ENCODE peak calls at places on chromosome 16, in ten cellular contexts. U is stomach, E is heart left ventricle, S is body of pancreas, D is suprapubic skin, P is sigmoid colon, A is IMR-90, W is HCT116, F is tibial nerve, L is A549. X is an unnamed sample.

GRCh38 chr16:78163772-78164391 is 64.4 kb downstream of the WWOX start:
- DNase-seq in D (no peak), F (no peak), A (no peak), L (no peak), U (no peak), E (no peak), W (no peak), P (no peak), S (no peak), X (no peak)

GRCh38 chr16:88197481-88198456 is 185.0 kb upstream of the ZNF469 start:
- DNase-seq in A (peak; percentile 31), W (no peak), U (no peak), F (no peak), L (no peak), P (peak; percentile 48), E (no peak), S (no peak), D (no peak), X (no peak)

GRCh38 chr16:82832861-82833260 is 206.1 kb downstream of the CDH13 start:
- DNase-seq in S (no peak), D (no peak), W (no peak), A (peak; percentile 90), U (no peak), F (no peak), L (no peak), E (no peak), P (no peak), X (no peak)

GRCh38 chr16:74296120-74296464 is 522 bp upstream of the PSMD7 start:
- DNase-seq in L (no peak), D (no peak), W (no peak), F (no peak), S (no peak), U (no peak), A (no peak), P (no peak), E (no peak), X (no peak)

GRCh38 chr16:54070944-54071343 is 215.6 kb downstream of the IRX3 start:
- DNase-seq in L (no peak), D (no peak), A (no peak), U (no peak), F (no peak), E (no peak), S (no peak), P (no peak), W (no peak), X (peak; percentile 5)

GRCh38 chr16:6682142-6682811 is 650.4 kb upstream of the RBFOX1 start:
- DNase-seq in D (no peak), F (no peak), L (peak; percentile 14), A (no peak), P (no peak), E (no peak), W (no peak), U (peak; percentile 31), S (peak; percentile 22), X (peak; percentile 15)

GRCh38 chr16:71387045-71387871 is 28.7 kb downstream of the CALB2 start:
- DNase-seq in P (no peak), F (no peak), E (no peak), S (no peak), D (no peak), L (no peak), A (no peak), U (no peak), W (no peak), X (no peak)

GRCh38 chr16:15993541-15993940 is 44.1 kb downstream of the ABCC1 start:
- DNase-seq in E (no peak), S (no peak), D (no peak), P (no peak), U (no peak), W (no peak), F (no peak), L (no peak), A (no peak), X (no peak)

GRCh38 chr16:85983606-85984005 is 84.6 kb downstream of the IRF8 start:
- DNase-seq in D (peak; percentile 46), W (no peak), F (no peak), E (peak; percentile 71), L (no peak), P (peak; percentile 57), U (no peak), S (no peak), A (no peak), X (no peak)
- TF ChIP-seq POLR2A in D (no peak), W (no peak), F (no peak), E (no peak), L (no peak), P (no peak), U (no peak), S (no peak), A (no peak), X (no peak)

DNA sequence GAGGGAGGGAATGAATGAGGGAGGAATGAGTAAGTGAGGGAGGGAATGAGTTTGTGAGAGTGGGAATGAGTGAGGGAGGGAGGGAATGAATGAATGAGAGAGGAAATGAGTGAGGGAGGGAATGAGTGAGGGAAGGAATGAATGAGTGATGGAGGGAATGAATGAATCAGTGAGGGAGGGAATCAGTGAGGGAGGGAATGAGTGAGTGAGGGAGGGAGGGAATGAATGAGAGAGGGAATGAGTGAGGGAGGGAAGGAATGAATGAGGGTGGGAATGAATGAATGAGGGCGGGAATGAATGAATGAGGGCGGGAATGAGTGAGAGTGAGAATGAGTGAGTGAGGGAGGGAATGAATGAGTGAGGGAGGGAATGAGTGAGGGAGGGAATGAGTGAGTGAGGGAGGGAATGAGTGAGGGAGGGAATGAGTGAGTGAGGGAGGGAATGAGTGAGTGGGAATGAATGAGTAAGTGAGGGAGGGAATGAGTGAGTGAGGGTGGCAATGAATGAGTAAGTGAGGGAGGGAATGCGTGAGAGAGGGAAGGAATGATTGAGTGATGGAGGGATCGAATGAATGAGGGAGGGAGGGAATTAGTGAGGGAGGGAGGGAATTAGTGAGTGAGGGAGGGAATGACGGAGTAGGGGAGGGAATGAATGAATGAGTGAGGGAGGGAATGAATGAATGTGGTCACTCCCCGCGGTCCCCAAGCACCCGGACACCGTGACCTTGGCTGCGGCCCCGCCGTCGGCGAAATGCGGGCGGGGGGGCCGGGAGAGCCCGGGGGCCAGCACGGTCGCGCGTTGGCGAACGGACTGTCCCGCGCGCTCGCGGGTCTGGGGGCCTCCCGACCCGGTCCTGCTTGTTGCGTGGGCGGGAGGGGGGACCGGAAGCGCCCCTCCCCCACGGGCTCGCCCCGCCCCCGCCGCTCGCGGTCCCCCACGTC is 1.1 kb upstream of the UBE2I start:
- DNase-seq in E (peak; percentile 73), S (no peak), F (no peak), L (peak; percentile 90), W (peak; percentile 74), A (peak; percentile 16), U (no peak), P (no peak), D (no peak), X (no peak)
- TF ChIP-seq POLR2A in E (no peak), S (no peak), F (no peak), L (peak; percentile 46), W (no peak), A (no peak), U (no peak), P (no peak), D (no peak), X (no peak)

DNA sequence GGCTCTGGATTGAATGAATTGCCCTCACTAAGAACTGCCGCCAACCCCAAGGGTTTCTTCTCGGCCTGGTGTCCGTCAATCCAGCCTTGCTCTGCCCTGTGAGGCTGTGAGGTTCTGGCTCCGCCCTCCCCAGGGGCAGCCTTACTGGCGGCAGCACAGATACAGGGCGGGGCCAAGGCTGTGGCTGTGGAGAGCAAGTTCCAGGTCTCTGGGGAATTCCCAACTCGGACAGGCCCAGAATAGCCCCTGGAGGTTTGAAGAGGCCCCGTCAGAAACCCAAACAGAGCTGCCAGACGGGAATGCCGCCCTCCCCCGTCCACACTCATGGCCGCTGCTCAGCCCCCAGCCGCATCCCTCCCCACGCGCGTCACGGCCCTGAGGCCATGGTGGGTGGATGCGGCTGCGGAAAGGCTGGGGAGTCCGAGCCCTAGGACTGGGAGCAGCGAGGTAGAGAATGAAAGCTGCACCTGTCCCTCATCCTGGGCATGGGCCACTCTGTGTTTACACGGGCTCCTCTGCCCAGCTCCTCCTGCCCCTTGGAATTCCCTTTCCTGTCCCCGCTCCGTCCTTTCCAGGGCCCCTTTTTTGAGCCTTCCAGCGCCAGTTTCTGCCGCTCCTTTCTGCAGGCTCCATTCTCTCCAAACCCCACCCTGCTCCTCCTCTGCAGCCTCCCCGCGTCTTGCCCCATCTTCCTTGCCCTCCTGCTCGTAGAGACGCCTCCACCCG is 660 bp upstream of the PRRT2 start:
- DNase-seq in U (peak; percentile 97), S (peak; percentile 96), L (peak; percentile 97), W (peak; percentile 89), A (peak; percentile 98), D (peak; percentile 94), F (peak; percentile 94), P (peak; percentile 99), E (peak; percentile 97), X (peak; percentile 71)
- TF ChIP-seq POLR2A in U (no peak), S (peak; percentile 68), L (peak; percentile 38), W (peak; percentile 59), A (no peak), D (no peak), F (no peak), P (no peak), E (peak; percentile 83), X (peak; percentile 74)

GRCh38 chr16:4270595-4270994 is 2.2 kb downstream of the TFAP4 start:
- DNase-seq in W (no peak), S (no peak), D (no peak), F (no peak), U (no peak), P (no peak), E (no peak), A (no peak), L (no peak), X (no peak)

GRCh38 chr16:4273858-4274291 is 1.1 kb upstream of the TFAP4 start:
- DNase-seq in S (peak; percentile 60), P (peak; percentile 83), A (peak; percentile 22), W (peak; percentile 51), D (peak; percentile 83), U (peak; percentile 62), F (no peak), E (peak; percentile 82), L (peak; percentile 82), X (no peak)

GRCh38 chr16:4270091-4270490 is 2.7 kb downstream of the TFAP4 start:
- DNase-seq in P (no peak), F (no peak), E (no peak), A (no peak), U (no peak), D (no peak), L (no peak), S (peak; percentile 37), W (no peak), X (no peak)

GRCh38 chr16:4272114-4272954 is 489 bp downstream of the TFAP4 start:
- DNase-seq in W (no peak), P (peak; percentile 75), S (peak; percentile 53), U (peak; percentile 45), L (peak; percentile 60), F (no peak), A (no peak), E (peak; percentile 76), D (peak; percentile 78), X (no peak)

DNA sequence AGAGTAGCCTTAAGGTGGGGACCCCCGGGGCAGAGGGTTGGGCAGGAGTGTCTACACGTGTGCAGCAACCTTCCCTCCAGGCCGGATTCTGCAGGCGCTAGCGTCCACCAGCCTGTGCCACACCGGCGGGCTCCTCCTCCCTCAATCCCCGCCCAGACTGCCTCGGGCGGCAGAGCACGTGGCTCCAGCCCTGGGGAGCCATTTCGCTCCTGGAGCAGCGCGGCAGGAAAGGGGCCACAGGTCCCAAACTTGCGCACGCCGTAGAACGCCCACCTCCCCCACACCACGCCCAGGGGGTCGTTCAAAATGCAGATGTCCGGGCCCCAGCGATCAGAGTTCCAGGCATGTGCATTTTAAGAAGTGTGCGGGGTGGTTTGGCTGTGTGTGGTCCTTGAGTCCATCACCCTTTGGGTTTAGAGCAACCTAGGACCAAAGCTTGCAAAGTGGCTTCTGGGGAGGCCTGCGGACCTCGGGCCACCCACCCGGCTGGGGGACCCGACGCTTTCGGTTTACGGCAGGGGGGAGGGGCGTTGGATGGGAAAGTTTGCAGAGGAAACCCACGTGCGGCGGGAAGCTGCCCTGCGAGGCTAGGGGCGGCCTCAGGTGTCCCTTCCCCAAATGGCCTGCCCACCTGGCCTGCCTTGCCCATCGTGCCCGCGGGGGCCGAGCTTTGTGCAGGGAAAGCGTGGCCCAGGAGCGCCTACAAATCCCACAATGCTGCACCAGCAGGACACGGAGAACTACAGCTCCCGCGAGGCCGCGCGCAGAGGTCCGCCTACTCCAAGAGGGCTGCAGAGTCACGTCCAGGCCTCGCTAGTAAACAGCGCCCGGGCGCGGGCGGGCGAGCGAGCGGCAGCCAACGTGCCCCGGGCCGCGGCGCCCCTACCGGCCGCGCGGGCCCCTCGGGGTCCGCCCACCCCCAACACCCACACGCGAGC is 1.4 kb downstream of the TFAP4 start:
- DNase-seq in F (peak; percentile 85), A (peak; percentile 91), W (peak; percentile 86), L (peak; percentile 96), P (peak; percentile 94), S (peak; percentile 92), U (peak; percentile 92), D (peak; percentile 94), E (peak; percentile 96), X (peak; percentile 88)
- TF ChIP-seq POLR2A in F (peak; percentile 68), A (no peak), W (peak; percentile 59), L (peak; percentile 61), P (no peak), S (peak; percentile 67), U (no peak), D (peak; percentile 11), E (peak; percentile 68), X (peak; percentile 50)

X was measured in GM12891.